ENCODE peak calls at places on chromosomes 13 and 19, in four cellular contexts. Z is GM03348, N is SW 1271, W is fibroblast of the aortic adventitia. R is an unnamed sample.

GRCh38 chr19:58182577-58182988 is 278 bp upstream of the ZNF274 start:
- DNase-seq in Z (peak; percentile 95), N (no peak), W (no peak), R (no peak)

GRCh38 chr13:60448907-60449510 is 52.0 kb downstream of the TDRD3 start:
- DNase-seq in Z (peak; percentile 58), N (peak; percentile 33), W (peak; percentile 81), R (peak; percentile 40)

GRCh38 chr13:37598572-37598971 is at the start of gene POSTN:
- DNase-seq in Z (peak; percentile 21), N (no peak), W (peak; percentile 67), R (no peak)

GRCh38 chr19:2237869-2238153 is 1.2 kb downstream of the SF3A2 start:
- DNase-seq in Z (no peak), N (no peak), W (no peak), R (no peak)

GRCh38 chr19:37930416-37930815 is 23.4 kb downstream of the SIPA1L3 start:
- DNase-seq in Z (no peak), N (no peak), W (peak; percentile 38), R (no peak)

GRCh38 chr19:38649305-38650179 is 2.1 kb downstream of the ACTN4 start:
- DNase-seq in Z (peak; percentile 37), N (peak; percentile 31), W (peak; percentile 41), R (no peak)

GRCh38 chr13:113598481-113598880 is 13.9 kb downstream of the TFDP1 start:
- DNase-seq in Z (no peak), N (no peak), W (no peak), R (no peak)

GRCh38 chr19:57587529-57587928 is 3.6 kb downstream of the ZIK1 start:
- DNase-seq in Z (peak; percentile 60), N (no peak), W (peak; percentile 53), R (peak; percentile 78)

GRCh38 chr19:6825076-6825774 is 52.7 kb downstream of the VAV1 start:
- DNase-seq in Z (no peak), N (no peak), W (no peak), R (no peak)

GRCh38 chr19:28420731-28421550 is 792.0 kb downstream of the UQCRFS1 start:
- DNase-seq in Z (no peak), N (no peak), W (no peak), R (no peak)